ENCODE peak calls at places on chromosomes 7 and 10, in four cellular contexts. W is HCT116, C is K562, A is HepG2. M is an unnamed sample.
A peak's percentile ranks its signal among the peaks of the same experiment; 100 is the strongest.

GRCh38 chr10:93126484-93127052 is 52.9 kb downstream of the CYP26A1 start:
- DNase-seq in W (peak; percentile 39), C (peak; percentile 46), A (no peak), M (no peak)

GRCh38 chr7:100476903-100477870 is 1.8 kb downstream of the TSC22D4 start:
- DNase-seq in W (no peak), C (peak; percentile 65), A (no peak), M (no peak)

GRCh38 chr10:72062341-72062740 is 26.0 kb downstream of the SPOCK2 start:
- DNase-seq in W (no peak), C (no peak), A (no peak), M (no peak)

GRCh38 chr10:22997102-22997501 is 69.2 kb downstream of the ARMC3 start:
- DNase-seq in W (peak; percentile 19), C (no peak), A (no peak), M (no peak)

GRCh38 chr10:58781873-58782488 is 269.3 kb downstream of the BICC1 start:
- DNase-seq in W (peak; percentile 47), C (peak; percentile 44), A (peak; percentile 42), M (peak; percentile 52)

GRCh38 chr7:5997210-5997808 is 11.5 kb downstream of the PMS2 start:
- DNase-seq in W (no peak), C (peak; percentile 30), A (peak; percentile 66), M (no peak)

GRCh38 chr7:96310106-96310505 is 11.8 kb downstream of the SLC25A13 start:
- DNase-seq in W (no peak), C (no peak), A (no peak), M (no peak)

GRCh38 chr10:76324283-76324682 is 892.9 kb downstream of the LRMDA start:
- DNase-seq in W (no peak), C (no peak), A (no peak), M (no peak)

GRCh38 chr10:35563266-35563891 is 41.8 kb upstream of the GJD4 start:
- DNase-seq in W (peak; percentile 49), C (peak; percentile 75), A (peak; percentile 64), M (peak; percentile 76)

GRCh38 chr10:34231441-34232180 is 583.5 kb downstream of the PARD3 start:
- DNase-seq in W (no peak), C (no peak), A (peak; percentile 90), M (no peak)

GRCh38 chr7:131564640-131565039 is 8.2 kb upstream of the PODXL start:
- DNase-seq in W (no peak), C (no peak), A (no peak), M (no peak)

GRCh38 chr7:132580277-132580676 is 4.0 kb upstream of the PLXNA4 start:
- DNase-seq in W (no peak), C (no peak), A (peak; percentile 10), M (no peak)

GRCh38 chr7:49773082-49773938 is at the start of gene VWC2:
- DNase-seq in W (no peak), C (no peak), A (no peak), M (no peak)

GRCh38 chr10:124388823-124389612 is 29.7 kb downstream of the OAT start:
- DNase-seq in W (peak; percentile 72), C (peak; percentile 99), A (peak; percentile 65), M (peak; percentile 36)

GRCh38 chr7:83469076-83469475 is 179.9 kb downstream of the SEMA3E start:
- DNase-seq in W (no peak), C (no peak), A (no peak), M (no peak)

GRCh38 chr7:17580141-17580540 is 281.7 kb downstream of the AHR start:
- DNase-seq in W (no peak), C (no peak), A (no peak), M (no peak)

GRCh38 chr10:11573497-11573896 is 38.0 kb downstream of the USP6NL start:
- DNase-seq in W (no peak), C (no peak), A (no peak), M (no peak)

DNA sequence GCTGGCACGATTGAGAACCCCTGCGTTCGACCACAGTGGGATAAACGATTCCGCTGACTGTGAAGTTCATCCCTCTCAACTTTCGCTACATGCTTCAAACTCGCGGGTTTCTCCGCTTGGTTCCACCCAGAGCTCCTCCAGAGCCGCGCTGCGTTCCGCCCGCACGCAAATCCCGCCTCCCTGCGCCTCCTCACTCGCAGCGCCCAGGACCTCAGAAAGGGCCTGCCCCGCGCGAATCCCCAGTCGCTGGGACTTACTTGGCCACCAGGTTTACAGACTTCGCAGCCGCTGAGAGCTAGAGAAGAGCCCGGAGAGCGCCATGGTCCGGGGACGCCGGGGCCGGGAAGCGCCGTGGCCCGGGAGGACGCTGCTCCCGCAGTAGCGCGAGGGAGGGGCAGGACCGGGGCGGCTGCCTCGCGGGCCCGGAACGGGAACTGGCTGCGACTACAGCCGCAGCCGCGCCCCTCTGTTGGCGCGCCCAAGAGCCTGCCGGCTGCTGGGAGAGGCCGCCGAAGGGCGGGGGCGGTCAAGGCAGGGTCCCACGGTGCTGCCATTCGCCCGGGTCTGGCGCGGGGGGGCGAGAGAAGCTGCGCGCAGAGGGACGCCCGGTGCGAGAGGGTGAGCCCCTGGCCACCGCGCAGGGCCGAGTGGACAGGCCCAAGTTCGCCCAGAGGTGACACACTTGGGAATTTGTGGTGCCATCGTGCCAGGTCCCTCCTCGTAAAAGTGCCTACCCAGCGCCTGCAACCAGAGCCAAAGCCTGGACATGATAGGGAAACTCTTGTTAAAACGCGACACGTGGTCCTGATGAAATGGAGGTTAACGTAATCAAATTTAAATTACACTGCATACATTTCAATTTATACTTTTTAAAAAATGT is at the start of gene NOD1:
- DNase-seq in W (peak; percentile 44), C (peak; percentile 87), A (peak; percentile 40), M (peak; percentile 20)
- TF ChIP-seq REST in W (no peak), C (no peak), A (no peak), M (no peak)

DNA sequence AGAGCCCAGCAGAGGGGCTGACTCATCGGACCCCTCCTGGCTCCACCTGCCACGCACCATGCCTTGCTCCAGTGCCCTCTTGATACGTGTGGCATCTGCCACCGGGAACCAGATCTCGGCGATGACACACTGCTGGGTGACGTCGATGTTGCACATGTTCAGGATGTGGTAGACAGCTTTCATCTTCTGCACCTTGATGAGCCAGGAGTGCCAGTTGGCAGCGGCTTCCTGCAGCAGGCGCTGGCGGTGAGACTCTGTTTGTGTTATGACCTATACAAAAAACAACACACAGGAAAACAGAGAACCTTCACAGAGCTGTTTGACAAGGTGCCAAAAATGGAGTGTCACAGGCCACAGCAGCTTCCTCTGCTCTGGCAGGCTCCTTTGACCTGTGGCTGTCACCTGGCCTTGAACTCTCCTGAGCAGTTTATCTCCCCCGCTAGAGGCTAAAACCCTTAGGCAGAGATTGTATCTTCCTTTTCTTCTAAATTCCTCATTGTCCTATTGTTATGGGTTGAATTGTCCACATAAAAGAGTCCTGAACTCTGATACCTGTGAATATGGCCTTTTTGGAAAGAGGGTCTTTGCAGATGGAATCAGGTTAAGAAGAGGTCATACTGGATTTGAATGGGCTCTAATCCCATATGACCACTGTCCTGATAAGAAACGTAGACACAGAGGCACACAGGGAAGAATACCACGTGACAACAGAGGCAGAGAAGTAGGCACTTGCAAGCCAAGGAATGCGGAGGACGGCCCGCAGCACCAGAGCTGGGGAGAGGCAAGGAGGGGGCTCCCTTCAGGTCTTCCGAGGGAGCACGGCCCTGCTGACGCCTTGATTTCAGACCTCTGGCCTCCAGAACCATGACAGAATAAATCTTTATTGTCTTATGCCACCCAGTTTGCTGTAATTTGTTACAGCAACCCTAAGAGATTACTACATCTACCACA is 45.0 kb upstream of the TMEM213 start:
- DNase-seq in W (peak; percentile 93), C (no peak), A (peak; percentile 92), M (peak; percentile 100)
- TF ChIP-seq TCF7L2 in W (peak; percentile 96), C (no peak), A (no peak), M (peak; percentile 74)

GRCh38 chr10:4981722-4982471 is 18.7 kb downstream of the AKR1C1 start:
- DNase-seq in W (peak; percentile 26), C (peak; percentile 63), A (peak; percentile 79), M (no peak)
- TF ChIP-seq REST in W (no peak), C (no peak), A (no peak), M (no peak)

GRCh38 chr7:30983042-30983913 is 19.5 kb downstream of the GHRHR start:
- DNase-seq in W (peak; percentile 70), C (peak; percentile 87), A (peak; percentile 39), M (peak; percentile 67)
- TF ChIP-seq TCF7L2 in W (no peak), C (no peak), A (no peak), M (no peak)

GRCh38 chr10:127600479-127600878 is 51.4 kb downstream of the NPS start:
- DNase-seq in W (no peak), C (no peak), A (peak; percentile 9), M (no peak)
- TF ChIP-seq REST in W (peak; percentile 67), C (no peak), A (peak; percentile 68), M (peak; percentile 87)

GRCh38 chr7:10790910-10791309 is 182.8 kb upstream of the PHF14 start:
- DNase-seq in W (no peak), C (no peak), A (no peak), M (no peak)
- TF ChIP-seq TCF7L2 in W (no peak), C (no peak), A (no peak), M (no peak)

GRCh38 chr10:49300140-49300974 is 1.4 kb downstream of the C10orf71 start:
- DNase-seq in W (no peak), C (peak; percentile 74), A (no peak), M (no peak)

GRCh38 chr10:49301302-49301701 is 2.3 kb downstream of the C10orf71 start:
- DNase-seq in W (no peak), C (no peak), A (no peak), M (no peak)

GRCh38 chr10:49304137-49304536 is 5.2 kb downstream of the C10orf71 start:
- DNase-seq in W (no peak), C (no peak), A (no peak), M (no peak)

GRCh38 chr10:49302088-49302487 is 3.1 kb downstream of the C10orf71 start:
- DNase-seq in W (no peak), C (no peak), A (no peak), M (no peak)

GRCh38 chr10:49303711-49304110 is 4.7 kb downstream of the C10orf71 start:
- DNase-seq in W (no peak), C (no peak), A (no peak), M (no peak)
- TF ChIP-seq REST in W (no peak), C (no peak), A (no peak), M (no peak)

GRCh38 chr7:105734233-105734632 is 142.2 kb downstream of the ATXN7L1 start:
- DNase-seq in W (no peak), C (no peak), A (peak; percentile 9), M (no peak)
- TF ChIP-seq TCF7L2 in W (no peak), C (no peak), A (no peak), M (no peak)

GRCh38 chr7:129952653-129953560 is at the start of gene UBE2H:
- DNase-seq in W (peak; percentile 83), C (peak; percentile 99), A (peak; percentile 70), M (peak; percentile 83)
- TF ChIP-seq REST in W (no peak), C (peak; percentile 53), A (no peak), M (no peak)

GRCh38 chr7:68929712-68930395 is 668.4 kb upstream of the AUTS2 start:
- DNase-seq in W (no peak), C (no peak), A (no peak), M (no peak)
- TF ChIP-seq TCF7L2 in W (no peak), C (no peak), A (no peak), M (no peak)

M was measured in Panc1.